ENCODE peak calls at places on chromosomes 3 and 15, in six cellular contexts. F is HepG2, W is Panc1, C is GM23338, V is SK-N-SH, Q is K562. P is an unnamed sample.

GRCh38 chr15:81888748-81889479 is 156.9 kb downstream of the MEX3B start:
- DNase-seq in W (no peak), C (no peak), Q (no peak), V (no peak), F (no peak), P (no peak)

GRCh38 chr3:190865828-190866227 is 3.3 kb upstream of the GMNC start:
- DNase-seq in W (no peak), Q (no peak), F (no peak), C (peak; percentile 46), V (no peak), P (no peak)

GRCh38 chr3:39810647-39811161 is 1.3 kb downstream of the MYRIP start:
- DNase-seq in V (no peak), F (no peak), C (peak; percentile 40), W (no peak), Q (no peak), P (no peak)

GRCh38 chr15:74396445-74397238 is 29.2 kb upstream of the CYP11A1 start:
- DNase-seq in F (peak; percentile 84), Q (no peak), C (no peak), V (no peak), W (peak; percentile 86), P (peak; percentile 22)

GRCh38 chr3:86923071-86923476 is 67.9 kb downstream of the VGLL3 start:
- DNase-seq in Q (no peak), W (no peak), V (no peak), C (no peak), F (no peak), P (no peak)

GRCh38 chr3:182787302-182788036 is 5.8 kb upstream of the ATP11B start:
- DNase-seq in Q (peak; percentile 37), W (no peak), V (no peak), F (no peak), C (no peak), P (no peak)

GRCh38 chr15:40762919-40763800 is 708 bp upstream of the GCHFR start:
- DNase-seq in W (no peak), C (peak; percentile 73), V (peak; percentile 83), Q (peak; percentile 87), F (peak; percentile 85), P (peak; percentile 45)

GRCh38 chr3:4763604-4764247 is 215.5 kb upstream of the BHLHE40 start:
- DNase-seq in C (no peak), V (no peak), W (no peak), Q (no peak), F (no peak), P (no peak)

GRCh38 chr15:73859236-73859635 is 14.1 kb upstream of the TBC1D21 start:
- DNase-seq in V (no peak), W (no peak), F (no peak), Q (no peak), C (no peak), P (no peak)

GRCh38 chr3:62261800-62262199 is 111.5 kb downstream of the FEZF2 start:
- DNase-seq in Q (no peak), C (no peak), W (no peak), V (no peak), F (no peak), P (no peak)

GRCh38 chr15:56736308-56736707 is 3.0 kb upstream of the ZNF280D start:
- DNase-seq in F (peak; percentile 31), V (no peak), W (no peak), Q (no peak), C (no peak), P (no peak)

GRCh38 chr15:32747886-32748285 is 30.1 kb downstream of the GREM1 start:
- DNase-seq in Q (no peak), W (no peak), V (no peak), C (no peak), F (no peak), P (no peak)

GRCh38 chr15:90231028-90232017 is 2.4 kb downstream of the CIB1 start:
- DNase-seq in W (no peak), F (no peak), Q (no peak), V (no peak), C (no peak), P (peak; percentile 91)

GRCh38 chr3:105649469-105649868 is 219.3 kb downstream of the CBLB start:
- DNase-seq in V (no peak), Q (no peak), F (no peak), W (no peak), C (no peak), P (no peak)
- H3K27me3 ChIP-seq in V (no peaks in the 10 kb centered on the region), Q (no peaks in the 10 kb centered on the region), F (no peaks in the 10 kb centered on the region), W (peaks cover 3% of the 10 kb centered on the region), C (no peaks in the 10 kb centered on the region), P (no peaks in the 10 kb centered on the region)

GRCh38 chr3:16606398-16606797 is 1.2 kb upstream of the DAZL start:
- DNase-seq in V (no peak), C (peak; percentile 23), Q (no peak), F (no peak), W (no peak), P (no peak)

GRCh38 chr3:16601539-16602005 is 3.7 kb downstream of the DAZL start:
- DNase-seq in Q (no peak), F (no peak), V (no peak), C (no peak), W (no peak), P (no peak)

GRCh38 chr3:16604433-16604832 is 790 bp downstream of the DAZL start:
- DNase-seq in Q (no peak), C (peak; percentile 44), F (no peak), V (peak; percentile 30), W (no peak), P (no peak)

GRCh38 chr3:16605966-16606365 is 743 bp upstream of the DAZL start:
- DNase-seq in V (no peak), C (no peak), W (no peak), F (no peak), Q (no peak), P (no peak)

GRCh38 chr3:16604887-16605602 is at the start of gene DAZL:
- DNase-seq in Q (no peak), C (no peak), V (peak; percentile 21), W (no peak), F (no peak), P (no peak)
- TF ChIP-seq REST in Q (no peak), C (no peak), V (no peak), W (no peak), F (no peak), P (no peak)

GRCh38 chr15:89095556-89095955 is 7.3 kb downstream of the ABHD2 start:
- DNase-seq in V (no peak), F (no peak), C (no peak), Q (no peak), W (no peak), P (no peak)
- H3K27ac ChIP-seq in V (no peak overlapping the region), F (no peak overlapping the region), C (no peak overlapping the region), Q (peak overlapping the region; percentile 31), W (peak overlapping the region; percentile 66), P (peak overlapping the region; percentile 69)

DNA sequence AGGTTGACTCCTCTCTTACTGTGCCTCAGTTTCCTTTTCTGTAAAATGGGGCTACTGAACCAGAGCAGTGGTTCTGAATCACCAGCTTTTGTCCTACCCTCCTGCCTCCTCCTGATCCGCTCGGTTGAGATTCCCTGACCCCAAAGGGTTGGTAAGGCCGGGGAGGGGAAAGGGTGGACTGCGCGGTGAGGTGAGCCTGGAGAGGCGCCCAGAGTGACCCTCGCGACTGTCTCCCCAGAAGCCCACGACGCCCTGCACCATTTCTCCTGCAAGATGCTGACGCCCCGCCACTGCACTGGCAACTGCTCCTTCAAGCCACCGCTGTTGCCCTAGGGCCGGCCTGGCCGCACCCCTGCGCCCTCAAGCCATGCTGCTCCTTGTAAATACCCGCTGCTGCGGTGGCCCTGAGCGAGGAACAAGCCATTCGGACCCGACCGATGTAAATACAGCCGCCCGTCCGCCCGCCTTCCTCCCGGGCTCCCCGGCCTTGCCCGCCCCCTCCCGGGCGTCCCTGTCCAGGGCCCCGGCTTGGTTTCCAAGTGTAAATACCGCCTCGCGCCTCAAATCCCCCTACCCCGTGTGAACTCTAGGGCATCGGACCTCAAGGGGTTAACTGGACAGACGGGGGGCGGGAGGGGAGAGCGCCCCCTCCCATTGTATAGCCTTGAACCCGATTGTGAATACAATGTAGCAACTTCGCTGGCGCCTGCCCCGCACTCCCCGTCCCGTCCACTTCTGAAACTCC is 6.2 kb downstream of the RNU6-1 start:
- DNase-seq in V (peak; percentile 92), F (peak; percentile 34), Q (peak; percentile 84), C (peak; percentile 92), W (no peak), P (no peak)
- H3K27me3 ChIP-seq in V (no peaks in the 10 kb centered on the region), F (peaks cover 5% of the 10 kb centered on the region), Q (peaks cover 29% of the 10 kb centered on the region), C (peaks cover 100% of the 10 kb centered on the region), W (no peaks in the 10 kb centered on the region), P (peaks cover 6% of the 10 kb centered on the region)

GRCh38 chr15:101046826-101047225 is 127.7 kb downstream of the LRRK1 start:
- DNase-seq in V (no peak), C (no peak), W (no peak), F (no peak), Q (no peak), P (no peak)

GRCh38 chr15:101045835-101046691 is 126.9 kb downstream of the LRRK1 start:
- DNase-seq in C (no peak), F (no peak), W (no peak), V (no peak), Q (no peak), P (no peak)

GRCh38 chr15:101048191-101049011 is 129.2 kb downstream of the LRRK1 start:
- DNase-seq in Q (no peak), C (no peak), F (no peak), W (no peak), V (peak; percentile 30), P (no peak)

GRCh38 chr15:101049282-101049681 is 130.1 kb downstream of the LRRK1 start:
- DNase-seq in F (no peak), V (peak; percentile 17), Q (no peak), C (no peak), W (no peak), P (no peak)

DNA sequence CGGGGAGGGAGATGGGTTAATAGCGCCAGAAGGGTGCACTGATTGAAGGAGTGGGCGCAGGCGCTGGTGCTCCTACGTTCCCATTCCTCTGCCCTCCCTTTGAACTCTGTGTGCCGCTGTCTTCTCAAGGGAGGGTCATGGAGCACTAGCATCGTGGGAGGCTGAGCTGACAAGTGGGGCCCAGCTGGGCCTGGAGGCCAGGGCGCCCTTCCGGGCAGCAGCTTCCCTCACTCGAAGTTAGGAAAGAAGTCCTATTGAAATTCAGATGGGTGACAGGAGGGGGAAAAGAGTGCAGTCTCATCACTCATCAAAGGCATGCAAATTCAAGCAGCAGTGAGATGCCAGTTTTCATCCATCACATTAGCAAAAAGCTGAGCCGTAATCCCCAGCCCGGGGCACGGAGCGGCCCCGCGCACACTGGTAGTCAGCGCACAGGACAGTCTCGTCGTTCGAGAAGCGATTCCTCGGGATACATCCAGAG is 128.2 kb downstream of the LRRK1 start:
- DNase-seq in Q (no peak), W (no peak), V (peak; percentile 4), F (no peak), C (peak; percentile 55), P (no peak)
- TF ChIP-seq REST in Q (no peak), W (no peak), V (no peak), F (no peak), C (no peak), P (no peak)

GRCh38 chr3:127759826-127760225 is 62.5 kb downstream of the MGLL start:
- DNase-seq in F (no peak), W (no peak), V (no peak), Q (no peak), C (no peak), P (no peak)

GRCh38 chr3:127762787-127763105 is 59.6 kb downstream of the MGLL start:
- DNase-seq in C (no peak), V (no peak), W (no peak), F (no peak), Q (no peak), P (no peak)

GRCh38 chr3:127762077-127762786 is 60.1 kb downstream of the MGLL start:
- DNase-seq in W (no peak), F (no peak), C (no peak), V (no peak), Q (no peak), P (no peak)

GRCh38 chr3:127760361-127760760 is 62.0 kb downstream of the MGLL start:
- DNase-seq in F (no peak), Q (no peak), V (no peak), C (no peak), W (no peak), P (no peak)

GRCh38 chr3:127761101-127761802 is 61.1 kb downstream of the MGLL start:
- DNase-seq in C (no peak), W (no peak), V (no peak), F (no peak), Q (no peak), P (peak; percentile 73)
- H3K27ac ChIP-seq in C (no peak overlapping the region), W (no peak overlapping the region), V (no peak overlapping the region), F (no peak overlapping the region), Q (no peak overlapping the region), P (peak overlapping the region; percentile 49)